ENCODE peak calls at places on chromosomes 11 and 22, in nine cellular contexts. T is GM12878; U is stomach; I is activated T-cell treated with anti-CD3 and anti-CD28 coated beads, Interleukin-2, amount 50 U/mL, for 48 hours; D is kidney glomerular epithelial cell; O is fibroblast of the aortic adventitia; F is amniotic stem cell; Z is T1000; M is HT1080. X is an unnamed sample.

GRCh38 chr11:1042626-1043562 is 6.4 kb upstream of the MUC6 start:
- DNase-seq in T (no peak), U (no peak), I (no peak), D (no peak), O (no peak), F (no peak), Z (no peak), M (no peak), X (no peak)

GRCh38 chr11:18700375-18700774 is 1.8 kb downstream of the TMEM86A start:
- DNase-seq in T (no peak), U (no peak), I (no peak), D (no peak), O (no peak), F (no peak), Z (no peak), M (peak; percentile 41), X (no peak)

GRCh38 chr11:3108183-3108721 is 51.0 kb upstream of the CARS1 start:
- DNase-seq in T (no peak), U (no peak), I (no peak), D (no peak), O (no peak), F (no peak), Z (no peak), M (no peak), X (no peak)

GRCh38 chr22:40512426-40513136 is 123.9 kb downstream of the MRTFA start:
- DNase-seq in T (no peak), U (no peak), I (no peak), D (peak; percentile 89), O (peak; percentile 100), F (peak; percentile 78), Z (peak; percentile 64), M (peak; percentile 94), X (no peak)

GRCh38 chr11:67408437-67409200 is 4.7 kb downstream of the TBC1D10C start:
- DNase-seq in T (no peak), U (no peak), I (no peak), D (no peak), O (no peak), F (no peak), Z (no peak), M (no peak), X (no peak)

GRCh38 chr22:22171357-22172218 is 73.0 kb upstream of the VPREB1 start:
- DNase-seq in T (no peak), U (no peak), I (no peak), D (no peak), O (no peak), F (no peak), Z (no peak), M (peak; percentile 15), X (no peak)

GRCh38 chr22:46251266-46251665 is 1.2 kb upstream of the CDPF1 start:
- DNase-seq in T (no peak), U (no peak), I (no peak), D (no peak), O (no peak), F (no peak), Z (no peak), M (no peak), X (no peak)

GRCh38 chr11:43982421-43982820 is 40.0 kb downstream of the C11orf96 start:
- DNase-seq in T (no peak), U (no peak), I (no peak), D (no peak), O (no peak), F (no peak), Z (no peak), M (no peak), X (no peak)

GRCh38 chr11:75476716-75477613 is 44.0 kb upstream of the KLHL35 start:
- DNase-seq in T (no peak), U (peak; percentile 83), I (no peak), D (no peak), O (no peak), F (no peak), Z (no peak), M (no peak), X (no peak)

GRCh38 chr11:34275486-34275885 is 82.3 kb downstream of the ABTB2 start:
- DNase-seq in T (no peak), U (no peak), I (no peak), D (no peak), O (no peak), F (no peak), Z (no peak), M (no peak), X (no peak)

GRCh38 chr22:50270302-50271010 is at the start of gene MAPK11:
- DNase-seq in T (no peak), U (peak; percentile 75), I (peak; percentile 72), D (peak; percentile 54), O (peak; percentile 65), F (peak; percentile 43), Z (peak; percentile 7), M (peak; percentile 62), X (peak; percentile 24)

GRCh38 chr11:303359-303758 is 4.0 kb upstream of the IFITM5 start:
- DNase-seq in T (no peak), U (no peak), I (no peak), D (no peak), O (no peak), F (no peak), Z (no peak), M (no peak), X (no peak)

GRCh38 chr11:102177974-102178631 is 67.9 kb downstream of the YAP1 start:
- DNase-seq in T (no peak), U (no peak), I (no peak), D (peak; percentile 91), O (peak; percentile 90), F (peak; percentile 79), Z (peak; percentile 40), M (peak; percentile 93), X (no peak)

GRCh38 chr11:130830563-130830950 is 85.7 kb downstream of the SNX19 start:
- DNase-seq in T (no peak), U (no peak), I (no peak), D (no peak), O (peak; percentile 51), F (no peak), Z (no peak), M (no peak), X (no peak)

GRCh38 chr22:45645526-45646414 is 25.9 kb upstream of the ATXN10 start:
- DNase-seq in T (no peak), U (peak; percentile 82), I (peak; percentile 85), D (peak; percentile 33), O (peak; percentile 38), F (peak; percentile 14), Z (peak; percentile 59), M (peak; percentile 21), X (peak; percentile 42)

GRCh38 chr22:29994027-29994715 is 86.1 kb upstream of the HORMAD2 start:
- DNase-seq in T (no peak), U (no peak), I (no peak), D (peak; percentile 83), O (peak; percentile 47), F (no peak), Z (no peak), M (peak; percentile 85), X (no peak)

GRCh38 chr11:89442801-89443200 is 48.4 kb downstream of the NOX4 start:
- DNase-seq in T (no peak), U (no peak), I (no peak), D (no peak), O (no peak), F (no peak), Z (no peak), M (no peak), X (no peak)

GRCh38 chr11:126637800-126638175 is 282.3 kb downstream of the ST3GAL4 start:
- DNase-seq in T (no peak), U (no peak), I (no peak), D (no peak), O (peak; percentile 89), F (peak; percentile 69), Z (peak; percentile 16), M (peak; percentile 59), X (no peak)

GRCh38 chr11:131070365-131070764 is 154.1 kb upstream of the SNX19 start:
- DNase-seq in T (no peak), U (no peak), I (no peak), D (no peak), O (no peak), F (no peak), Z (no peak), M (no peak), X (no peak)

GRCh38 chr11:44575288-44575672 is 9.8 kb downstream of the CD82 start:
- DNase-seq in T (no peak), U (no peak), I (peak; percentile 77), D (peak; percentile 64), O (no peak), F (no peak), Z (no peak), M (peak; percentile 79), X (no peak)

GRCh38 chr11:117097567-117098268 is 510 bp downstream of the SIK3 start:
- DNase-seq in T (no peak), U (peak; percentile 35), I (peak; percentile 50), D (no peak), O (no peak), F (no peak), Z (no peak), M (no peak), X (peak; percentile 54)

GRCh38 chr11:119618208-119618909 is 110.6 kb downstream of the NECTIN1 start:
- DNase-seq in T (no peak), U (no peak), I (no peak), D (no peak), O (no peak), F (no peak), Z (no peak), M (no peak), X (no peak)